ENCODE peak calls at places on chromosomes 2 and 18, in ten cellular contexts. F is smooth muscle cell of the brain vasculature; R is osteoblast; W is T-helper 1 cell; T is right lobe of liver; H is activated naive CD8-positive, alpha-beta T cell treated with anti-CD3 and anti-CD28 coated beads, Interleukin-2, amount 50 U/mL, for 24 hours; E is skeletal muscle cell; V is omental fat pad; K is SW 1271; Q is T follicular helper cell. B is an unnamed sample.

GRCh38 chr2:239640676-239641580 is 240.1 kb upstream of the HDAC4 start:
- DNase-seq in H (no peak), T (no peak), E (no peak), K (no peak), W (no peak), F (no peak), Q (no peak), V (no peak), R (no peak), B (no peak)

GRCh38 chr2:28956890-28957289 is 24.2 kb upstream of the TOGARAM2 start:
- DNase-seq in R (no peak), K (no peak), W (no peak), H (peak; percentile 18), T (no peak), F (no peak), E (no peak), Q (no peak), V (no peak), B (no peak)

GRCh38 chr18:6951336-6952090 is 166.1 kb downstream of the LAMA1 start:
- DNase-seq in W (no peak), K (no peak), Q (no peak), V (no peak), R (no peak), F (no peak), E (no peak), T (no peak), H (no peak), B (no peak)

GRCh38 chr2:157722580-157723234 is 94.0 kb upstream of the ACVR1C start:
- DNase-seq in T (no peak), R (no peak), H (no peak), W (no peak), V (no peak), E (no peak), F (no peak), Q (no peak), K (no peak), B (no peak)

GRCh38 chr2:170475878-170476277 is 239.3 kb upstream of the SP5 start:
- DNase-seq in F (no peak), W (no peak), V (no peak), Q (no peak), R (no peak), H (no peak), T (no peak), E (no peak), K (no peak), B (no peak)

GRCh38 chr18:70228546-70228945 is 23.1 kb upstream of the RTTN start:
- DNase-seq in Q (no peak), K (no peak), E (no peak), F (no peak), T (no peak), R (no peak), H (no peak), V (no peak), W (no peak), B (no peak)

GRCh38 chr18:32048507-32049091 is 30.0 kb downstream of the RNF125 start:
- DNase-seq in W (no peak), V (no peak), R (peak; percentile 62), H (no peak), Q (no peak), K (no peak), E (peak; percentile 63), F (peak; percentile 58), T (peak; percentile 61), B (no peak)

GRCh38 chr2:33706410-33706809 is 107.3 kb upstream of the FAM98A start:
- DNase-seq in F (no peak), R (no peak), H (no peak), K (no peak), W (no peak), T (no peak), Q (no peak), E (no peak), V (no peak), B (no peak)

GRCh38 chr18:33606621-33607020 is 28.6 kb downstream of the ASXL3 start:
- DNase-seq in W (no peak), E (no peak), K (no peak), H (no peak), F (no peak), V (no peak), T (no peak), Q (no peak), R (no peak), B (no peak)

GRCh38 chr2:188811522-188811921 is 162.7 kb upstream of the COL3A1 start:
- DNase-seq in E (peak; percentile 67), Q (no peak), F (no peak), T (no peak), V (no peak), H (no peak), W (no peak), R (no peak), K (no peak), B (no peak)

GRCh38 chr2:119174216-119174992 is 15.9 kb upstream of the C1QL2 start:
- DNase-seq in R (peak; percentile 88), W (no peak), F (no peak), Q (peak; percentile 14), T (peak; percentile 44), V (no peak), K (no peak), H (peak; percentile 69), E (no peak), B (no peak)

GRCh38 chr2:146123714-146124113 is 1603.8 kb upstream of the ZEB2 start:
- DNase-seq in W (no peak), Q (no peak), F (no peak), V (no peak), H (no peak), E (peak; percentile 21), R (peak; percentile 32), K (no peak), T (no peak), B (no peak)

B was measured in ascending aorta.